ENCODE peak calls at places on chromosomes 3 and 15, in four cellular contexts. One of them, this sample, is unnamed.

GRCh38 chr3:183514048-183514447 is 41.5 kb downstream of the KLHL6 start:
- DNase-seq in K562: no peak
- DNase-seq in HepG2: no peak
- DNase-seq in GM12878: no peak
- DNase-seq in this sample: no peak

GRCh38 chr3:99974989-99975388 is 139.3 kb downstream of the FILIP1L start:
- DNase-seq in K562: no peak
- DNase-seq in HepG2: no peak
- DNase-seq in GM12878: no peak
- DNase-seq in this sample: no peak

GRCh38 chr3:15512173-15512572 is 9.3 kb downstream of the COLQ start:
- DNase-seq in K562: no peak
- DNase-seq in HepG2: no peak
- DNase-seq in GM12878: no peak
- DNase-seq in this sample: no peak

GRCh38 chr15:36777941-36778340 is 198.5 kb downstream of the CDIN1 start:
- DNase-seq in K562: no peak
- DNase-seq in HepG2: no peak
- DNase-seq in GM12878: no peak
- DNase-seq in this sample: no peak

GRCh38 chr15:28884151-28884940 is 1.4 kb upstream of the APBA2 start:
- DNase-seq in K562: no peak
- DNase-seq in HepG2: no peak
- DNase-seq in GM12878: no peak
- DNase-seq in this sample: no peak

GRCh38 chr3:119294889-119295769 is 946 bp downstream of the ARHGAP31 start:
- DNase-seq in K562: no peak
- DNase-seq in HepG2: no peak
- DNase-seq in GM12878: no peak
- DNase-seq in this sample: peak; percentile 74

GRCh38 chr15:62927196-62927595 is 115.4 kb upstream of the TPM1 start:
- DNase-seq in K562: no peak
- DNase-seq in HepG2: no peak
- DNase-seq in GM12878: no peak
- DNase-seq in this sample: no peak

GRCh38 chr15:39856357-39856756 is 63.7 kb downstream of the GPR176 start:
- DNase-seq in K562: no peak
- DNase-seq in HepG2: no peak
- DNase-seq in GM12878: no peak
- DNase-seq in this sample: no peak

GRCh38 chr3:55675478-55675877 is 188.4 kb upstream of the WNT5A start:
- DNase-seq in K562: no peak
- DNase-seq in HepG2: no peak
- DNase-seq in GM12878: peak; percentile 93
- DNase-seq in this sample: no peak

GRCh38 chr3:153305189-153305588 is 143.2 kb downstream of the RAP2B start:
- DNase-seq in K562: no peak
- DNase-seq in HepG2: no peak
- DNase-seq in GM12878: no peak
- DNase-seq in this sample: no peak

GRCh38 chr3:187020376-187020775 is 90.0 kb downstream of the ST6GAL1 start:
- DNase-seq in K562: no peak
- DNase-seq in HepG2: no peak
- DNase-seq in GM12878: no peak
- DNase-seq in this sample: no peak

GRCh38 chr3:147408180-147409105 is 722 bp upstream of the ZIC1 start:
- DNase-seq in K562: no peak
- DNase-seq in HepG2: no peak
- DNase-seq in GM12878: no peak
- DNase-seq in this sample: peak; percentile 84

DNA sequence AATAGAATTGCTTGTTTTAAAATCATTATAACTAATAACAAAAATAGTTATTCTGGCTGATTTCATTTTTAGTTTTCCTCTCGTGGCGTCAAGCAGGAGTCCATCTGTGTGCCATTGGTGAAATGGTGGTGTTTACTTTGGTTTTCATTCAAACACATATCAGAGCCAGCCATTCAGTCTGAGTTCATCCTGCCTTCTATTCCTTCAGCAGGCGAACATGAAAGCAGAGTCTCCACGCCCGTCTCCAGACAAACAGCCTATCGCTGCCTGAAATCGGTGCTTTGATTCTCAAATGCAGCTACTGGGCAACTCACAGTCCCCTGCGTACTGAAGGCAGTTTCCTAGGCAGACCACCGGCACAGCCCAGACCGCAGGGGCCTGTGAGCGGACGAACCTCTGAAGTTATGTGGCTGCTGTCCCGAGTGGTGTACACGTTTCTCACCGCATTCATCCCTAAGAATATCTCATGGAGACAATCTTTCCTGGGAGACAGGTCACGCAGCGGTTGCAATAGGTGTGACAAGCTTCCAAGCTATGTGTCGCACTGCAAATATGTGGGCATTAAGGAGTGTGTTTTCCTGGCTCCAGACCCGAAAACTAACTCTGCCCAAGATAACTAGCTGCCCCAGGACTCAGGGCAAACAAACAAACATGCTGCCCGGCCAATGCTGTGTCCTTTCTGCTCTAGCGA is 17.0 kb upstream of the RYR3 start:
- DNase-seq in K562: no peak
- DNase-seq in HepG2: no peak
- DNase-seq in GM12878: no peak
- DNase-seq in this sample: peak; percentile 21
- TF ChIP-seq EZH2 in K562: no peak
- TF ChIP-seq EZH2 in HepG2: no peak
- TF ChIP-seq EZH2 in GM12878: no peak
- TF ChIP-seq EZH2 in this sample: no peak

GRCh38 chr3:79125313-79125984 is 642.3 kb downstream of the ROBO1 start:
- DNase-seq in K562: no peak
- DNase-seq in HepG2: no peak
- DNase-seq in GM12878: no peak
- DNase-seq in this sample: peak; percentile 27
- TF ChIP-seq REST in K562: no peak
- TF ChIP-seq REST in HepG2: no peak
- TF ChIP-seq REST in GM12878: no peak
- TF ChIP-seq REST in this sample: no peak

DNA sequence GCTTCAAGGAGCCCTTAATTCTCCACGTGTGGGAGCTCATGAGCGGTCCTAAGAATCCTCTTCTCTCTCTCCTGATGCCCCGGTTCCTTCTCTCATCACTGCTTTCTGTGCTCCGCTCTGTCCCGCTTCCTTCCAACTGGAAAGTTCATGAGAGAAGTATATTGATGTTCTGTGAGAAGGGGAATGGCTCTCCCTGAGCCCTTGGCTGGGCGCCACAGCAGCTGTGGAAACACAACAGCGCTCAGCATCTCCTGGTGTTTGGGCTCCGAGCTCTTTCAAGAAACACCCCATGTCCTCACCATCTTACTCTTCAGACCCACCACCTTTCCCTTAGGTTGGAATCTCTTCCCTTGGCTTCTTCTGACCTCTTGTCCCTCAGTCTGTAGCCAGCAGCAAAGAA is 161.7 kb downstream of the VGLL4 start:
- DNase-seq in K562: no peak
- DNase-seq in HepG2: no peak
- DNase-seq in GM12878: no peak
- DNase-seq in this sample: no peak
- H3K4me1 ChIP-seq in K562: peaks cover 29% of the 10 kb centered on the region
- H3K4me1 ChIP-seq in HepG2: peaks cover 23% of the 10 kb centered on the region
- H3K4me1 ChIP-seq in GM12878: no peaks in the 10 kb centered on the region
- H3K4me1 ChIP-seq in this sample: peaks cover 12% of the 10 kb centered on the region

DNA sequence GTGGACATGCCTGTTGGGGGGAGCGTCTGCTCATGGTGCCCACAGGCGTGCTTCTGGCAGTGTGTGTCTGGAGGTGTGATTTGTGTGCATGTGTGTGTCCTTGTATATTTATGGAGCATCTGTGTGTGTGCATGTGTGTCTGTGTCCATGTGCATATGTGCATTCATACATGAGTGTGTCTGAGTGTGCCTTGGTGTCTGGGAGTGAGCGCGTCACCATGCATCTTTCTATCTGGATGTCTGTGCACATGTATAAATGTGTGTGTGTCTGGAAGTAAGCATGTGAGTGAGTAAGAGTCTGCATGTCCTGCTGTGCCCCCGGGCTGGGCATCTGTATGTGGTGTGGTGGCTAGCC is 58.1 kb upstream of the PRR23E start:
- DNase-seq in K562: no peak
- DNase-seq in HepG2: no peak
- DNase-seq in GM12878: no peak
- DNase-seq in this sample: no peak
- TF ChIP-seq EZH2 in K562: no peak
- TF ChIP-seq EZH2 in HepG2: no peak
- TF ChIP-seq EZH2 in GM12878: no peak
- TF ChIP-seq EZH2 in this sample: no peak

GRCh38 chr3:190840146-190840545 is 22.3 kb downstream of the GMNC start:
- DNase-seq in K562: no peak
- DNase-seq in HepG2: no peak
- DNase-seq in GM12878: no peak
- DNase-seq in this sample: no peak
- TF ChIP-seq REST in K562: no peak
- TF ChIP-seq REST in HepG2: peak; percentile 91
- TF ChIP-seq REST in GM12878: peak; percentile 76
- TF ChIP-seq REST in this sample: peak; percentile 75

This sample was measured in GM23338.